ENCODE peak calls at places on chromosomes 16 and 17, in nine cellular contexts. U, L, A, J, P, H, C, O and B are unnamed samples.
A peak's percentile ranks its signal among the peaks of the same experiment; 100 is the strongest.

GRCh38 chr16:11796227-11797165 is 562 bp downstream of the ZC3H7A start:
- DNase-seq in U (peak; percentile 72), L (no peak), A (peak; percentile 48), J (peak; percentile 59), P (peak; percentile 48), H (peak; percentile 79), C (peak; percentile 69), O (peak; percentile 85), B (peak; percentile 73)

GRCh38 chr16:54060599-54061355 is 225.8 kb downstream of the IRX3 start:
- DNase-seq in U (no peak), L (no peak), A (no peak), J (no peak), P (no peak), H (no peak), C (no peak), O (no peak), B (no peak)

GRCh38 chr17:76381633-76382304 is 2.6 kb upstream of the SPHK1 start:
- DNase-seq in U (no peak), L (no peak), A (no peak), J (peak; percentile 66), P (peak; percentile 50), H (no peak), C (no peak), O (no peak), B (no peak)

GRCh38 chr17:76585048-76585648 is 512 bp downstream of the ST6GALNAC2 start:
- DNase-seq in U (no peak), L (no peak), A (no peak), J (no peak), P (no peak), H (no peak), C (peak; percentile 41), O (peak; percentile 77), B (no peak)

GRCh38 chr16:89563639-89564392 is 3.3 kb downstream of the RPL13 start:
- DNase-seq in U (no peak), L (no peak), A (no peak), J (no peak), P (no peak), H (no peak), C (no peak), O (no peak), B (no peak)

GRCh38 chr16:83732536-83732935 is 75.2 kb upstream of the HSBP1 start:
- DNase-seq in U (no peak), L (no peak), A (no peak), J (no peak), P (no peak), H (no peak), C (no peak), O (no peak), B (no peak)

GRCh38 chr16:87740441-87740840 is 25.3 kb downstream of the KLHDC4 start:
- DNase-seq in U (no peak), L (no peak), A (no peak), J (peak; percentile 9), P (no peak), H (no peak), C (no peak), O (no peak), B (no peak)

GRCh38 chr16:84268231-84268630 is 26.4 kb upstream of the WFDC1 start:
- DNase-seq in U (no peak), L (no peak), A (no peak), J (no peak), P (no peak), H (no peak), C (no peak), O (no peak), B (no peak)

GRCh38 chr17:57868007-57868774 is 18.3 kb upstream of the MRPS23 start:
- DNase-seq in U (peak; percentile 59), L (peak; percentile 71), A (no peak), J (peak; percentile 91), P (peak; percentile 68), H (peak; percentile 76), C (peak; percentile 90), O (no peak), B (peak; percentile 93)

GRCh38 chr17:79691931-79692330 is 38.8 kb upstream of the ENPP7 start:
- DNase-seq in U (no peak), L (no peak), A (no peak), J (peak; percentile 29), P (peak; percentile 15), H (no peak), C (no peak), O (no peak), B (no peak)

GRCh38 chr16:89102777-89103073 is 9.1 kb downstream of the ACSF3 start:
- DNase-seq in U (no peak), L (no peak), A (no peak), J (no peak), P (no peak), H (no peak), C (no peak), O (no peak), B (no peak)

GRCh38 chr16:77290451-77291110 is 91.4 kb downstream of the SYCE1L start:
- DNase-seq in U (no peak), L (no peak), A (no peak), J (peak; percentile 60), P (no peak), H (no peak), C (peak; percentile 87), O (no peak), B (no peak)

GRCh38 chr17:67733371-67733770 is 15.6 kb downstream of the NOL11 start:
- DNase-seq in U (no peak), L (no peak), A (no peak), J (no peak), P (no peak), H (no peak), C (no peak), O (no peak), B (no peak)

GRCh38 chr17:57213180-57213825 is 43.0 kb upstream of the MSI2 start:
- DNase-seq in U (peak; percentile 34), L (no peak), A (no peak), J (no peak), P (no peak), H (no peak), C (no peak), O (no peak), B (no peak)

GRCh38 chr17:78885956-78886355 is 17.0 kb downstream of the CEP295NL start:
- DNase-seq in U (no peak), L (no peak), A (no peak), J (no peak), P (no peak), H (no peak), C (no peak), O (no peak), B (no peak)

GRCh38 chr16:4787627-4788482 is at the start of gene SEPTIN12:
- DNase-seq in U (no peak), L (no peak), A (no peak), J (no peak), P (no peak), H (no peak), C (no peak), O (no peak), B (no peak)

GRCh38 chr16:11354733-11355574 is 9.7 kb downstream of the RMI2 start:
- DNase-seq in U (no peak), L (no peak), A (peak; percentile 89), J (peak; percentile 66), P (no peak), H (no peak), C (peak; percentile 73), O (peak; percentile 65), B (no peak)

GRCh38 chr17:7846765-7847661 is 7.9 kb upstream of the TMEM88 start:
- DNase-seq in U (no peak), L (peak; percentile 48), A (no peak), J (no peak), P (no peak), H (no peak), C (no peak), O (peak; percentile 68), B (peak; percentile 67)

GRCh38 chr17:79976451-79976850 is 59.2 kb downstream of the TBC1D16 start:
- DNase-seq in U (no peak), L (peak; percentile 39), A (no peak), J (no peak), P (no peak), H (no peak), C (no peak), O (peak; percentile 52), B (no peak)

GRCh38 chr17:80428796-80429195 is 13.8 kb downstream of the ENDOV start:
- DNase-seq in U (no peak), L (no peak), A (no peak), J (no peak), P (no peak), H (no peak), C (no peak), O (no peak), B (no peak)

GRCh38 chr16:3183445-3184139 is 4.4 kb upstream of the OR1F1 start:
- DNase-seq in U (no peak), L (no peak), A (no peak), J (no peak), P (no peak), H (no peak), C (peak; percentile 41), O (no peak), B (no peak)
- H3K9me3 ChIP-seq in U (no peaks in the 10 kb centered on the region), L (no peaks in the 10 kb centered on the region), A (no peaks in the 10 kb centered on the region), J (no peaks in the 10 kb centered on the region), P (no peaks in the 10 kb centered on the region), H (no peaks in the 10 kb centered on the region), C (no peaks in the 10 kb centered on the region), O (no peaks in the 10 kb centered on the region), B (no peaks in the 10 kb centered on the region)

GRCh38 chr16:3259097-3259496 is 2.7 kb upstream of the MEFV start:
- DNase-seq in U (no peak), L (no peak), A (no peak), J (peak; percentile 55), P (peak; percentile 72), H (peak; percentile 35), C (no peak), O (no peak), B (no peak)
- H3K4me3 ChIP-seq in U (no peak overlapping the region), L (no peak overlapping the region), A (no peak overlapping the region), J (no peak overlapping the region), P (no peak overlapping the region), H (no peak overlapping the region), C (no peak overlapping the region), O (no peak overlapping the region), B (no peak overlapping the region)

GRCh38 chr16:31819386-31819785 is 54.2 kb upstream of the ZNF267 start:
- DNase-seq in U (no peak), L (no peak), A (no peak), J (no peak), P (no peak), H (no peak), C (no peak), O (no peak), B (no peak)

DNA sequence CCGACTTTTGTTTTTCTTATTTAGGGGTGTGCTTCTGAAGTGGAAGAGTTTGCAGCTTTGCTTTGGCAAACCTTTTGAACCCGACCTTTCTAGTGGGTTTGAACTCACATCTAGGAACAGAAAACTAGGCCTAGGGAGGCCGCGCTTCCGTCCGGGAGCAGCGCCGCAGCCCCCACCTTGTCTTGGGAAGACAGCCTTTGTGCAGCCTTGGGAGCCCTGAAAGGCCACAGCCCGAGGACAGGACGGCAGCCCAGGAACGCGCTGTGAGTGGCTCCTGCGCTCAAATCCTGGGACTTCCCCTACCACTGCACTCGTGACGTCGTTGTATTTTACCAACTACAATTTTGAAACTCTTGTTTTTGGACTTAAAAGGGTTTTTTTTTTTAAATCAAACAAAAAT is 53.7 kb upstream of the ZNF267 start:
- DNase-seq in U (no peak), L (no peak), A (no peak), J (no peak), P (no peak), H (no peak), C (no peak), O (no peak), B (no peak)
- H3K9me3 ChIP-seq in U (no peaks in the 10 kb centered on the region), L (peaks cover 16% of the 10 kb centered on the region), A (no peaks in the 10 kb centered on the region), J (no peaks in the 10 kb centered on the region), P (peaks cover 36% of the 10 kb centered on the region), H (peaks cover 5% of the 10 kb centered on the region), C (peaks cover 20% of the 10 kb centered on the region), O (no peaks in the 10 kb centered on the region), B (peaks cover 6% of the 10 kb centered on the region)

GRCh38 chr17:48595107-48595999 is 1.8 kb upstream of the HOXB5 start:
- DNase-seq in U (no peak), L (no peak), A (no peak), J (no peak), P (no peak), H (no peak), C (peak; percentile 72), O (no peak), B (no peak)
- H3K4me3 ChIP-seq in U (no peak overlapping the region), L (no peak overlapping the region), A (no peak overlapping the region), J (no peak overlapping the region), P (no peak overlapping the region), H (no peak overlapping the region), C (no peak overlapping the region), O (peak overlapping the region; percentile 62), B (no peak overlapping the region)